ENCODE peak calls at places on chromosomes 4 and X, in four cellular contexts. L is IMR-90, Q is A549, Z is mesenchymal stem cell. A is an unnamed sample.

GRCh38 chr4:14069871-14070270 is 442.3 kb upstream of the BOD1L1 start:
- DNase-seq in L (no peak), Q (no peak), Z (no peak), A (no peak)

GRCh38 chr4:149638073-149638472 is 177.6 kb downstream of the IQCM start:
- DNase-seq in L (peak; percentile 25), Q (no peak), Z (no peak), A (peak; percentile 79)

GRCh38 chr4:81635747-81636146 is 164.0 kb upstream of the RASGEF1B start:
- DNase-seq in L (no peak), Q (no peak), Z (no peak), A (peak; percentile 11)

GRCh38 chr4:73734405-73735070 is 5.8 kb upstream of the CXCL8 start:
- DNase-seq in L (peak; percentile 28), Q (no peak), Z (peak; percentile 77), A (peak; percentile 86)

GRCh38 chrX:50483283-50483682 is 12.7 kb upstream of the DGKK start:
- DNase-seq in L (no peak), Q (no peak), Z (no peak), A (no peak)

GRCh38 chrX:13419276-13419675 is 99.4 kb upstream of the ATXN3L start:
- DNase-seq in L (no peak), Q (no peak), Z (no peak), A (no peak)

GRCh38 chr4:14749910-14750309 is 252.4 kb upstream of the CPEB2 start:
- DNase-seq in L (no peak), Q (peak; percentile 44), Z (peak; percentile 8), A (peak; percentile 60)

GRCh38 chrX:85244411-85245210 is 820 bp downstream of the ZNF711 start:
- DNase-seq in L (peak; percentile 7), Q (peak; percentile 18), Z (peak; percentile 44), A (no peak)

GRCh38 chr4:138097912-138098600 is 144.1 kb downstream of the SLC7A11 start:
- DNase-seq in L (no peak), Q (no peak), Z (no peak), A (no peak)

GRCh38 chrX:110409925-110410324 is 51.3 kb downstream of the RTL9 start:
- DNase-seq in L (peak; percentile 73), Q (peak; percentile 24), Z (peak; percentile 79), A (peak; percentile 80)

GRCh38 chrX:23937100-23937499 is 29.3 kb downstream of the CXorf58 start:
- DNase-seq in L (peak; percentile 3), Q (peak; percentile 9), Z (peak; percentile 4), A (no peak)

GRCh38 chr4:73257995-73258667 is 467 bp downstream of the ANKRD17 start:
- DNase-seq in L (peak; percentile 32), Q (peak; percentile 19), Z (peak; percentile 68), A (peak; percentile 35)

GRCh38 chr4:185211035-185211434 is 1.6 kb downstream of the SNX25 start:
- DNase-seq in L (peak; percentile 28), Q (no peak), Z (peak; percentile 35), A (no peak)

GRCh38 chr4:94621491-94622080 is 136.2 kb upstream of the BMPR1B start:
- DNase-seq in L (peak; percentile 61), Q (peak; percentile 57), Z (peak; percentile 57), A (peak; percentile 67)

GRCh38 chr4:80237992-80238391 is 28.5 kb upstream of the FGF5 start:
- DNase-seq in L (peak; percentile 96), Q (peak; percentile 36), Z (peak; percentile 82), A (peak; percentile 75)

GRCh38 chr4:176261018-176261417 is 8.0 kb downstream of the ASB5 start:
- DNase-seq in L (no peak), Q (no peak), Z (no peak), A (no peak)

GRCh38 chr4:119729815-119730643 is 101.4 kb upstream of the PDE5A start:
- DNase-seq in L (peak; percentile 98), Q (peak; percentile 76), Z (peak; percentile 90), A (peak; percentile 94)

GRCh38 chr4:5785806-5786680 is 75.0 kb downstream of the EVC start:
- DNase-seq in L (peak; percentile 92), Q (peak; percentile 12), Z (peak; percentile 32), A (peak; percentile 86)

GRCh38 chr4:6200011-6200921 is at the start of gene JAKMIP1:
- DNase-seq in L (peak; percentile 46), Q (peak; percentile 57), Z (peak; percentile 33), A (peak; percentile 67)

GRCh38 chrX:18701621-18702361 is 5.7 kb upstream of the PPEF1 start:
- DNase-seq in L (peak; percentile 9), Q (peak; percentile 82), Z (peak; percentile 32), A (peak; percentile 72)

GRCh38 chr4:174255790-174256189 is 27.7 kb downstream of the FBXO8 start:
- DNase-seq in L (peak; percentile 92), Q (peak; percentile 21), Z (peak; percentile 79), A (peak; percentile 7)

GRCh38 chrX:38879631-38880220 is 78.5 kb downstream of the MID1IP1 start:
- DNase-seq in L (no peak), Q (no peak), Z (no peak), A (peak; percentile 66)

GRCh38 chr4:25884040-25884788 is 21.4 kb upstream of the SEL1L3 start:
- DNase-seq in L (peak; percentile 92), Q (no peak), Z (peak; percentile 84), A (peak; percentile 18)

GRCh38 chr4:1746265-1746691 is 25.0 kb downstream of the TACC3 start:
- DNase-seq in L (peak; percentile 45), Q (peak; percentile 77), Z (peak; percentile 76), A (peak; percentile 59)

GRCh38 chrX:30282527-30282926 is 26.7 kb downstream of the NR0B1 start:
- DNase-seq in L (peak; percentile 10), Q (peak; percentile 45), Z (no peak), A (peak; percentile 73)

GRCh38 chr4:149951501-149951900 is 126.7 kb upstream of the DCLK2 start:
- DNase-seq in L (no peak), Q (no peak), Z (no peak), A (no peak)

GRCh38 chrX:2325076-2325784 is 175.5 kb downstream of the DHRSX start:
- DNase-seq in L (peak; percentile 84), Q (no peak), Z (no peak), A (no peak)

GRCh38 chrX:54447461-54447860 is 7.3 kb downstream of the TSR2 start:
- DNase-seq in L (no peak), Q (peak; percentile 30), Z (peak; percentile 7), A (peak; percentile 20)

GRCh38 chr4:113358784-113359183 is 309.3 kb downstream of the ANK2 start:
- DNase-seq in L (no peak), Q (peak; percentile 6), Z (no peak), A (peak; percentile 35)

GRCh38 chrX:46488712-46489111 is 56.5 kb downstream of the ZNF674 start:
- DNase-seq in L (no peak), Q (no peak), Z (no peak), A (no peak)

GRCh38 chr4:169079942-169080827 is 70.1 kb upstream of the CBR4 start:
- DNase-seq in L (peak; percentile 77), Q (no peak), Z (peak; percentile 70), A (peak; percentile 76)

GRCh38 chr4:168553714-168554370 is 57.0 kb downstream of the PALLD start:
- DNase-seq in L (no peak), Q (no peak), Z (no peak), A (no peak)

GRCh38 chrX:101241531-101241930 is 21.9 kb downstream of the DRP2 start:
- DNase-seq in L (no peak), Q (no peak), Z (no peak), A (no peak)

GRCh38 chr4:109303141-109303499 is 662 bp upstream of the COL25A1 start:
- DNase-seq in L (no peak), Q (no peak), Z (peak; percentile 72), A (no peak)

GRCh38 chrX:140249122-140249521 is 255.7 kb downstream of the SOX3 start:
- DNase-seq in L (no peak), Q (no peak), Z (no peak), A (no peak)

GRCh38 chrX:130224810-130225209 is 43.9 kb downstream of the ZNF280C start:
- DNase-seq in L (no peak), Q (no peak), Z (peak; percentile 21), A (no peak)

GRCh38 chrX:298993-299392 is 17.8 kb downstream of the PLCXD1 start:
- DNase-seq in L (no peak), Q (no peak), Z (no peak), A (no peak)

DNA sequence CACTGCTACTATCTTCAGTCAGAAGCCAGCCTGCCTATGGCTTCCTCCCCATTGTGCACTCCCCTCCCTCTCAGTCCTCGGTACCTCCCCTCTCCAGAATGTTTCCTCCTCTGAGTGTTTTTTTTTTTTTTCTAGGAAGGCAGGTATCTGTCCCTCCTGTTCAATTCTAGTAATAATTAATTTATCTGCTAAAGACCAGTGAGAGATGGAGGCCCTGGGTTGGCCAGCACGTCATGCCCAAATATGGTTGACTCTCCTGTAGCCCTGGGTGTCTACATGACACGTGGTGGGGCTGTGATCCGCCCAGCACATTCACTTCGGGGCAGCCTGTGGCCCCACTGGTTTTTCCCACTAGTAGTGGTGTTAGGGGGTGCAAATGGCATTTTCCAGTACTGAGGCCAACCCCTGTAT is 1.8 kb downstream of the FLNA start:
- DNase-seq in L (peak; percentile 65), Q (peak; percentile 76), Z (peak; percentile 60), A (no peak)
- H3K4me2 ChIP-seq in L (peak overlapping the region; percentile 78), Q (peak overlapping the region; percentile 99), Z (no peak overlapping the region), A (peak overlapping the region; percentile 85)

GRCh38 chrX:135295238-135295943 is 13.9 kb upstream of the ETDC start:
- DNase-seq in L (peak; percentile 39), Q (no peak), Z (peak; percentile 47), A (no peak)
- H3K4me2 ChIP-seq in L (peak overlapping the region; percentile 60), Q (no peak overlapping the region), Z (no peak overlapping the region), A (no peak overlapping the region)

DNA sequence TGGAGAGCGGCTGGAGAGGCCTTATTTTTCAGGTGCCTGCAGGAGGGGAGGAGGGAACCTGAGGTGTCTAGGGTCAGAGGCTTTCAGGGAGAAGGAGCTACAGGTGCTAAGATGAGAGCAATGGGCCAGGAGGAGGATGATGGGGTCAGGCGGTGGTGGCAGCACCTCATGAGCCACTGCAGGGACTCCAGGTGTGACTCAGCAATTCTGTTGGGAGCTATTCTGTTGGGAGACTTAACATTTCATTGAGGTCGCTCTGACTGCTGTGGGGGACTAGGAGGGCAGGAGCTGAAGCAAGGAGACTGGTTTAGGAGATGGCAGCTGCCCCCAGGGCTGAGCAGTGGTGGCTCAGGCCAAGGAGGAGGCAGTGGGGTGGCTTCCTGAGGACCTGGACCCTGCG is 65.0 kb downstream of the CLDN34 start:
- DNase-seq in L (no peak), Q (no peak), Z (no peak), A (no peak)
- H3K4me2 ChIP-seq in L (no peak overlapping the region), Q (peak overlapping the region; percentile 70), Z (no peak overlapping the region), A (no peak overlapping the region)

DNA sequence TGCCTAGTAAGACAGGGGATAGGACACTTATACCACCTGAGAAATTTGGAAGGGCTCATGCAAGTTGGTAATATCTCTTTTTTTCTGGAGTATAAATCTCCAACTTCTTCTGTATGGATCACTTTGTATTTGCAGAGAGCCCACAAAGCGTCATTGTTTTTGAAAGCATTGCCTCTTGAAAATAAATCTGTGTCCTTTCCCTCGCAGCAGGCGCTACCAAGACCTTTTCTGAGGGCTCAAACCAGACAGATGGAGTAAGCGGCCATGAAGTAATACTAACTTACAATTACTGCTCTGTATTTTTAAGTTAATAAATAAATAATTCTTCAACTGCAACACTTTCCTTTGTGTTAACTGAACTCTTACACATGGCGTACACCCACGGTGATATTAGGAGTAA is 56.0 kb upstream of the FBXW7 start:
- DNase-seq in L (no peak), Q (no peak), Z (no peak), A (no peak)
- H3K4me2 ChIP-seq in L (no peak overlapping the region), Q (no peak overlapping the region), Z (no peak overlapping the region), A (no peak overlapping the region)

GRCh38 chr4:152886201-152886600 is 49.9 kb upstream of the FHDC1 start:
- DNase-seq in L (no peak), Q (no peak), Z (no peak), A (no peak)
- H3K4me2 ChIP-seq in L (no peak overlapping the region), Q (no peak overlapping the region), Z (no peak overlapping the region), A (no peak overlapping the region)